ENCODE peak calls at places on chromosomes 6 and 20, in eight cellular contexts. P is GF-D8; I is retina; W is substantia nigra; S is cardiac fibroblast; A is CD4-positive, alpha-beta T cell; Y is left lung; E is CD8-positive, alpha-beta T cell. U is an unnamed sample.

GRCh38 chr6:19831358-19831757 is 5.8 kb upstream of the ID4 start:
- DNase-seq in P (no peak), I (no peak), W (no peak), S (no peak), A (no peak), Y (no peak), E (no peak), U (no peak)

GRCh38 chr6:145904878-145905277 is 59.3 kb downstream of the SHPRH start:
- DNase-seq in P (no peak), I (no peak), W (no peak), S (no peak), A (no peak), Y (no peak), E (no peak), U (no peak)

GRCh38 chr20:52137850-52138249 is 53.7 kb downstream of the ZFP64 start:
- DNase-seq in P (no peak), I (no peak), W (no peak), S (no peak), A (no peak), Y (no peak), E (no peak), U (no peak)

GRCh38 chr20:37880726-37881591 is 22.0 kb upstream of the VSTM2L start:
- DNase-seq in P (no peak), I (peak), W (no peak), S (peak), A (no peak), Y (no peak), E (no peak), U (no peak)

GRCh38 chr20:25223179-25223661 is 24.7 kb upstream of the PYGB start:
- DNase-seq in P (peak), I (no peak), W (no peak), S (peak), A (no peak), Y (no peak), E (no peak), U (peak)

GRCh38 chr6:89458720-89459119 is 25.8 kb downstream of the ANKRD6 start:
- DNase-seq in P (no peak), I (no peak), W (no peak), S (no peak), A (no peak), Y (no peak), E (no peak), U (no peak)

GRCh38 chr6:3316363-3316762 is 57.6 kb downstream of the PSMG4 start:
- DNase-seq in P (no peak), I (no peak), W (no peak), S (no peak), A (no peak), Y (no peak), E (no peak), U (no peak)

GRCh38 chr6:125312478-125312877 is 10.7 kb upstream of the HDDC2 start:
- DNase-seq in P (no peak), I (no peak), W (no peak), S (no peak), A (no peak), Y (no peak), E (no peak), U (no peak)

GRCh38 chr6:3744901-3745470 is 6.5 kb downstream of the PXDC1 start:
- DNase-seq in P (no peak), I (no peak), W (no peak), S (no peak), A (no peak), Y (no peak), E (no peak), U (no peak)

GRCh38 chr20:47664744-47665143 is 120.5 kb downstream of the SULF2 start:
- DNase-seq in P (no peak), I (no peak), W (no peak), S (no peak), A (no peak), Y (no peak), E (no peak), U (no peak)

GRCh38 chr6:148179786-148180185 is 162.9 kb upstream of the SASH1 start:
- DNase-seq in P (no peak), I (no peak), W (no peak), S (peak), A (no peak), Y (no peak), E (no peak), U (peak)

GRCh38 chr20:54474866-54475265 is 527 bp upstream of the DOK5 start:
- DNase-seq in P (no peak), I (peak), W (no peak), S (no peak), A (no peak), Y (no peak), E (no peak), U (no peak)